ENCODE peak calls at places on chromosomes 7 and 10, in seven cellular contexts. J, M, E, Q, Y, C and X are unnamed samples.

GRCh38 chr10:93397020-93397419 is 85.1 kb downstream of the MYOF start:
- DNase-seq in J (no peak), M (no peak), E (no peak), Q (no peak), Y (no peak), C (no peak), X (no peak)

GRCh38 chr10:329361-330099 is 194.3 kb downstream of the ZMYND11 start:
- DNase-seq in J (peak; percentile 96), M (peak; percentile 23), E (peak; percentile 79), Q (peak; percentile 23), Y (peak; percentile 79), C (peak; percentile 93), X (peak; percentile 87)

GRCh38 chr10:81081887-81082620 is 544.4 kb downstream of the SH2D4B start:
- DNase-seq in J (no peak), M (no peak), E (no peak), Q (no peak), Y (no peak), C (peak; percentile 28), X (no peak)

GRCh38 chr7:112481833-112482669 is 1.3 kb downstream of the LSMEM1 start:
- DNase-seq in J (peak; percentile 93), M (no peak), E (no peak), Q (no peak), Y (peak; percentile 96), C (peak; percentile 82), X (no peak)

GRCh38 chr10:27537812-27538211 is 33.7 kb downstream of the RAB18 start:
- DNase-seq in J (no peak), M (no peak), E (no peak), Q (no peak), Y (no peak), C (no peak), X (no peak)

GRCh38 chr7:40833541-40834234 is 698.9 kb downstream of the SUGCT start:
- DNase-seq in J (peak; percentile 26), M (peak; percentile 10), E (no peak), Q (no peak), Y (no peak), C (peak; percentile 37), X (no peak)

GRCh38 chr10:58721781-58722180 is 209.1 kb downstream of the BICC1 start:
- DNase-seq in J (no peak), M (no peak), E (no peak), Q (no peak), Y (no peak), C (no peak), X (no peak)

GRCh38 chr10:121956111-121957061 is 18.6 kb downstream of the NSMCE4A start:
- DNase-seq in J (peak; percentile 50), M (no peak), E (no peak), Q (no peak), Y (no peak), C (no peak), X (no peak)

GRCh38 chr7:16765436-16765859 is 11.9 kb downstream of the TSPAN13 start:
- DNase-seq in J (no peak), M (no peak), E (no peak), Q (no peak), Y (no peak), C (no peak), X (no peak)

GRCh38 chr7:23012797-23013714 is 874 bp downstream of the HYCC1 start:
- DNase-seq in J (peak; percentile 29), M (peak; percentile 3), E (no peak), Q (peak; percentile 4), Y (no peak), C (peak; percentile 58), X (peak; percentile 68)

GRCh38 chr10:93425861-93426260 is 56.3 kb downstream of the MYOF start:
- DNase-seq in J (no peak), M (no peak), E (no peak), Q (no peak), Y (no peak), C (no peak), X (no peak)

GRCh38 chr7:27156508-27156898 is at the start of gene HOXA7:
- DNase-seq in J (peak; percentile 84), M (no peak), E (peak; percentile 87), Q (no peak), Y (no peak), C (peak; percentile 82), X (no peak)

GRCh38 chr7:49775065-49775948 is 1.9 kb downstream of the VWC2 start:
- DNase-seq in J (no peak), M (no peak), E (no peak), Q (no peak), Y (no peak), C (no peak), X (no peak)